ENCODE peak calls at places on chromosome 22, in seven cellular contexts. T is tibial nerve, B is dorsolateral prefrontal cortex, Z is neural progenitor cell, E is pancreas, K is BJ, N is cardiac muscle cell. C is an unnamed sample.

GRCh38 chr22:30245985-30246901 is at the start of gene LIF:
- DNase-seq in Z (peak; percentile 60), E (no peak), B (no peak), N (peak; percentile 50), K (no peak), T (no peak), C (peak; percentile 82)

GRCh38 chr22:49305215-49305965 is 522.3 kb downstream of the BRD1 start:
- DNase-seq in E (peak; percentile 43), T (peak; percentile 32), Z (peak; percentile 89), N (peak; percentile 78), B (peak; percentile 73), K (no peak), C (no peak)

GRCh38 chr22:50699001-50699753 is 26.6 kb downstream of the SHANK3 start:
- DNase-seq in B (no peak), N (no peak), E (no peak), Z (no peak), T (no peak), K (no peak), C (no peak)

GRCh38 chr22:33350391-33350955 is 292.3 kb upstream of the SYN3 start:
- DNase-seq in T (no peak), N (no peak), Z (no peak), K (no peak), E (no peak), B (no peak), C (no peak)

GRCh38 chr22:41927813-41928212 is 1.2 kb upstream of the TNFRSF13C start:
- DNase-seq in T (no peak), Z (no peak), K (no peak), B (no peak), E (no peak), N (no peak), C (no peak)

GRCh38 chr22:47307812-47308211 is 545.4 kb downstream of the TBC1D22A start:
- DNase-seq in B (no peak), K (no peak), N (no peak), E (no peak), Z (no peak), T (no peak), C (no peak)

GRCh38 chr22:26646158-26646557 is 11.2 kb upstream of the MIAT start:
- DNase-seq in K (no peak), N (no peak), T (no peak), E (no peak), Z (no peak), B (peak; percentile 54), C (no peak)

GRCh38 chr22:49754674-49755590 is 72.7 kb downstream of the BRD1 start:
- DNase-seq in N (no peak), K (no peak), B (no peak), E (no peak), T (no peak), Z (no peak), C (no peak)

GRCh38 chr22:50612715-50613221 is 12.2 kb downstream of the MAPK8IP2 start:
- DNase-seq in E (no peak), B (no peak), Z (peak; percentile 52), K (no peak), N (no peak), T (no peak), C (no peak)

GRCh38 chr22:39414377-39414776 is 14.8 kb downstream of the TAB1 start:
- DNase-seq in B (no peak), Z (no peak), T (no peak), E (no peak), K (no peak), N (no peak), C (no peak)

GRCh38 chr22:26763633-26764295 is 106.4 kb downstream of the MIAT start:
- DNase-seq in Z (no peak), T (peak; percentile 11), K (no peak), B (no peak), N (no peak), E (no peak), C (no peak)

GRCh38 chr22:50542416-50542927 is 3.2 kb upstream of the KLHDC7B start:
- DNase-seq in T (no peak), B (no peak), E (no peak), K (no peak), N (no peak), Z (no peak), C (no peak)

GRCh38 chr22:39739338-39740027 is 154.1 kb downstream of the ENTHD1 start:
- DNase-seq in Z (no peak), T (no peak), B (no peak), N (no peak), K (no peak), E (no peak), C (no peak)

GRCh38 chr22:41197808-41198585 is 7.1 kb upstream of the L3MBTL2 start:
- DNase-seq in E (no peak), T (no peak), K (no peak), N (peak; percentile 41), Z (peak; percentile 68), B (no peak), C (no peak)

GRCh38 chr22:48276933-48277867 is 1514.8 kb downstream of the TBC1D22A start:
- DNase-seq in T (no peak), Z (no peak), K (no peak), B (no peak), N (no peak), E (no peak), C (no peak)

GRCh38 chr22:41382098-41382578 is 396 bp downstream of the TEF start:
- DNase-seq in K (no peak), T (peak; percentile 72), B (peak; percentile 67), E (peak; percentile 71), N (peak; percentile 81), Z (peak; percentile 90), C (no peak)

GRCh38 chr22:30332551-30332950 is 5.8 kb upstream of the TBC1D10A start:
- DNase-seq in Z (no peak), T (no peak), E (no peak), K (no peak), N (no peak), B (peak; percentile 49), C (no peak)

GRCh38 chr22:45240137-45240809 is 421 bp downstream of the KIAA0930 start:
- DNase-seq in B (no peak), E (peak; percentile 27), K (no peak), T (no peak), Z (peak; percentile 43), N (no peak), C (no peak)

GRCh38 chr22:39634530-39635399 is 64.2 kb downstream of the CACNA1I start:
- DNase-seq in N (no peak), K (peak; percentile 6), B (peak; percentile 65), Z (no peak), E (no peak), T (no peak), C (peak; percentile 87)

GRCh38 chr22:31681625-31682345 is 19.8 kb upstream of the PISD start:
- DNase-seq in B (no peak), N (no peak), E (no peak), Z (no peak), K (peak; percentile 18), T (no peak), C (peak; percentile 76)

GRCh38 chr22:49751968-49752597 is 75.6 kb downstream of the BRD1 start:
- DNase-seq in N (no peak), Z (peak; percentile 42), E (no peak), T (no peak), B (no peak), K (no peak), C (no peak)

DNA sequence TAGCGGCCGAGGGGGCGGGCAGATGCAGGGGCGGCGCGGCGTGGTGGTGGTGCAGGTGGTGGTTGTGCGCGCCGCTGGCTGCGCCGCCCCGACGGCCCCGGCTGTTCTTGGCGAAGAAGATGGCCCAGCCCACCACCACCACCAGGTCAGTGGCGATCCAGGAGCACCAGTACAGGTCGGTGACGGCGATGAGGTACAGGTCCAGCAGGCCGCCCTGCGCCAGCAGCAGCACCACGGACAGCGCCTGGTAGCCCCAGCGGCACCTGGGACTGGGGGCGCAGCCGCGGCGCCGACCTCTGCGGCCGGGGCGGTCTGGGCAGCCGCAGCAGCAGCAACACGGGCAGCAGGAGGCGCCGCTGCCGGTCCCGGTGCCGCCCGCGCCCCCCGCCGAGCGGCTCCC is 879 bp downstream of the TMEM121B start:
- DNase-seq in E (peak; percentile 64), T (no peak), Z (peak; percentile 95), B (no peak), N (peak; percentile 93), K (no peak), C (peak; percentile 29)
- H3K4me3 ChIP-seq in E (no peak overlapping the region), T (peak overlapping the region; percentile 65), Z (peak overlapping the region; percentile 97), B (peak overlapping the region; percentile 35), N (peak overlapping the region; percentile 84), K (no peak overlapping the region), C (no peak overlapping the region)

GRCh38 chr22:36946436-36947158 is 33.2 kb downstream of the CSF2RB start:
- DNase-seq in E (no peak), B (no peak), T (no peak), Z (no peak), N (no peak), K (no peak), C (no peak)
- TF ChIP-seq CTCF in E (no peak), B (no peak), T (no peak), Z (peak; percentile 8), N (no peak), K (no peak), C (no peak)

GRCh38 chr22:42996646-42997365 is 18.1 kb downstream of the PACSIN2 start:
- DNase-seq in K (no peak), E (no peak), B (no peak), N (no peak), T (no peak), Z (no peak), C (no peak)
- H3K4me3 ChIP-seq in K (no peak overlapping the region), E (no peak overlapping the region), B (no peak overlapping the region), N (no peak overlapping the region), T (no peak overlapping the region), Z (no peak overlapping the region), C (no peak overlapping the region)

GRCh38 chr22:46295277-46295971 is 1.2 kb upstream of the GTSE1 start:
- DNase-seq in K (no peak), E (no peak), T (no peak), B (no peak), Z (no peak), N (no peak), C (no peak)

GRCh38 chr22:46294784-46295183 is 1.9 kb upstream of the GTSE1 start:
- DNase-seq in E (no peak), Z (no peak), B (no peak), N (no peak), K (no peak), T (no peak), C (no peak)

GRCh38 chr22:46296257-46297150 is at the start of gene GTSE1:
- DNase-seq in B (peak; percentile 98), T (peak; percentile 92), Z (peak; percentile 100), E (peak; percentile 96), K (peak; percentile 87), N (peak; percentile 99), C (peak; percentile 98)

GRCh38 chr22:46299101-46299500 is 2.4 kb downstream of the GTSE1 start:
- DNase-seq in N (no peak), Z (no peak), K (no peak), E (no peak), B (no peak), T (no peak), C (no peak)

DNA sequence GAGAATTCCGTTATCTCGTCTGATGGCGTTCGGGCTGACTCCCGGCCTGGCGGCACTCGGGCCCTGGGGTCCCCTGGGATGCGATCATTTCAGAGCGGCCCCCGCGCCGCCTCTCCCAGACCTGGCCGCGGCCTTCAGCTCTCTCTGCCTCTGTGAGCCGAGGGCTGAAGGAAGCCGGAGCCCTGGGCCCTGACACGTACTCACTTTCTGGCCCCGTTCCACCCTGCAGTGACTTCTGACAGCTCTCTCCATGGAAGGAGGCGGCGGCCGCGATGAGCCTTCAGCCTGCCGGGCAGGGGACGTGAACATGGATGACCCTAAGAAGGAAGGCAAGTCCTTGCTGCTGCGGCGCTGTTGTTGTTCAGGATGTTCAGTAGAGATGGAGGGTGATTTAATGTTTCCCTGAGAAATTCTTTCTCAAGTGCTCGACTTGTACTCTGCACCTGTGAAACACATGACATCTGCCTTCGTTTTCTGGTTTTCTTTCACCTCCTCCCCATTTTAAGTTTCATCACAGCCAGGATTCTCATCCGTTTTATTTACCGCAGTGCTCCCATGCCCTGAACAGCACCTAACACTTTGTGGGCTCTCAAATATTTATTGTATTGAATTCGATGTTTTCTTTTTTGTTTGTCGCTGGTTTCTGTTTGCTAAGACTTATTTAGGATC is 615 bp downstream of the GTSE1 start:
- DNase-seq in E (no peak), B (no peak), T (no peak), N (peak; percentile 43), Z (peak; percentile 67), K (no peak), C (peak; percentile 27)
- TF ChIP-seq CTCF in E (no peak), B (no peak), T (no peak), N (no peak), Z (no peak), K (no peak), C (no peak)

C was measured in astrocyte of the spinal cord.